ENCODE peak calls at places on chromosome 20, in ten cellular contexts. M is heart left ventricle, J is AG09309, L is AG10803, V is fibroblast of mammary gland, S is endothelial cell, Y is GM13977, O is fibroblast of the aortic adventitia, I is foreskin fibroblast, F is breast epithelium. P is an unnamed sample.

GRCh38 chr20:25008388-25009217 is 16.1 kb upstream of the APMAP start:
- DNase-seq in O (no peak), J (no peak), V (no peak), L (no peak), F (peak), I (no peak), S (no peak), Y (no peak), M (no peak), P (no peak)

GRCh38 chr20:41276317-41276751 is 41.2 kb downstream of the ZHX3 start:
- DNase-seq in J (no peak), V (peak), I (no peak), O (peak), M (no peak), Y (no peak), S (no peak), F (no peak), L (no peak), P (no peak)

GRCh38 chr20:14288341-14289330 is 48.8 kb downstream of the FLRT3 start:
- DNase-seq in F (no peak), O (peak), J (no peak), S (no peak), I (peak), M (no peak), L (peak), Y (no peak), V (peak), P (no peak)

GRCh38 chr20:57400262-57400701 is 9.1 kb downstream of the RBM38 start:
- DNase-seq in M (peak), F (no peak), O (no peak), S (no peak), Y (peak), L (no peak), I (no peak), V (no peak), J (no peak), P (no peak)

GRCh38 chr20:23643665-23644064 is 5.9 kb upstream of the CST3 start:
- DNase-seq in S (no peak), M (no peak), F (no peak), J (no peak), L (no peak), V (no peak), Y (no peak), I (no peak), O (no peak), P (no peak)

GRCh38 chr20:45588800-45589199 is 9.7 kb upstream of the WFDC8 start:
- DNase-seq in M (no peak), I (peak), S (no peak), V (no peak), J (no peak), L (no peak), O (no peak), Y (no peak), F (no peak), P (no peak)

GRCh38 chr20:16385462-16385861 is 187.8 kb downstream of the KIF16B start:
- DNase-seq in I (no peak), S (no peak), Y (no peak), F (no peak), V (no peak), M (no peak), J (no peak), L (no peak), O (no peak), P (no peak)

GRCh38 chr20:45138451-45139300 is 14.4 kb upstream of the WFDC12 start:
- DNase-seq in O (no peak), S (peak), V (peak), M (peak), F (no peak), I (peak), J (no peak), L (no peak), Y (peak), P (no peak)

GRCh38 chr20:25032065-25032477 is 25.9 kb downstream of the ACSS1 start:
- DNase-seq in L (no peak), O (no peak), F (no peak), M (no peak), Y (no peak), I (no peak), J (no peak), V (no peak), S (no peak), P (no peak)

GRCh38 chr20:51695574-51696303 is 72.5 kb downstream of the ATP9A start:
- DNase-seq in J (peak), I (peak), F (no peak), S (no peak), L (peak), V (peak), M (no peak), Y (no peak), O (peak), P (peak)

GRCh38 chr20:32482251-32483220 is 102.6 kb downstream of the NOL4L start:
- DNase-seq in M (no peak), Y (peak), F (no peak), V (no peak), J (no peak), O (no peak), I (peak), S (peak), L (no peak), P (no peak)

GRCh38 chr20:24675651-24676352 is 206.4 kb downstream of the SYNDIG1 start:
- DNase-seq in V (no peak), Y (no peak), O (no peak), J (no peak), F (no peak), L (no peak), M (peak), I (no peak), S (no peak), P (no peak)

GRCh38 chr20:43244647-43245046 is 54.9 kb upstream of the PTPRT start:
- DNase-seq in S (no peak), F (no peak), L (no peak), V (no peak), O (no peak), M (no peak), J (no peak), Y (no peak), I (no peak), P (no peak)

GRCh38 chr20:43247361-43247760 is 57.7 kb upstream of the PTPRT start:
- DNase-seq in J (no peak), V (no peak), F (no peak), I (no peak), S (no peak), M (no peak), Y (no peak), O (no peak), L (no peak), P (no peak)

GRCh38 chr20:43248341-43248740 is 58.6 kb upstream of the PTPRT start:
- DNase-seq in Y (no peak), F (no peak), L (no peak), J (no peak), M (no peak), O (no peak), S (no peak), I (no peak), V (no peak), P (no peak)

GRCh38 chr20:43241057-43241702 is 51.5 kb upstream of the PTPRT start:
- DNase-seq in M (no peak), O (no peak), F (no peak), L (no peak), I (no peak), S (no peak), Y (no peak), V (no peak), J (no peak), P (no peak)

GRCh38 chr20:43243672-43244269 is 54.1 kb upstream of the PTPRT start:
- DNase-seq in S (no peak), F (peak), J (no peak), O (no peak), Y (no peak), I (no peak), V (no peak), L (no peak), M (no peak), P (no peak)
- TF ChIP-seq CTCF in S (no peak), F (peak), J (peak), O (peak), Y (no peak), I (peak), V (no peak), L (peak), M (peak), P (peak)

GRCh38 chr20:53989401-53989800 is 81.0 kb downstream of the BCAS1 start:
- DNase-seq in L (no peak), O (no peak), V (no peak), Y (no peak), S (no peak), I (no peak), F (no peak), J (no peak), M (no peak), P (no peak)

GRCh38 chr20:53984354-53984753 is 86.0 kb downstream of the BCAS1 start:
- DNase-seq in V (peak), S (no peak), L (peak), F (no peak), O (peak), M (no peak), Y (no peak), I (peak), J (peak), P (no peak)

GRCh38 chr20:53983401-53983800 is 87.0 kb downstream of the BCAS1 start:
- DNase-seq in V (no peak), I (no peak), M (no peak), J (no peak), L (no peak), O (no peak), F (no peak), S (no peak), Y (no peak), P (no peak)

GRCh38 chr20:53984781-53985518 is 85.4 kb downstream of the BCAS1 start:
- DNase-seq in S (no peak), F (no peak), V (no peak), O (peak), I (peak), M (no peak), Y (no peak), L (peak), J (no peak), P (no peak)

DNA sequence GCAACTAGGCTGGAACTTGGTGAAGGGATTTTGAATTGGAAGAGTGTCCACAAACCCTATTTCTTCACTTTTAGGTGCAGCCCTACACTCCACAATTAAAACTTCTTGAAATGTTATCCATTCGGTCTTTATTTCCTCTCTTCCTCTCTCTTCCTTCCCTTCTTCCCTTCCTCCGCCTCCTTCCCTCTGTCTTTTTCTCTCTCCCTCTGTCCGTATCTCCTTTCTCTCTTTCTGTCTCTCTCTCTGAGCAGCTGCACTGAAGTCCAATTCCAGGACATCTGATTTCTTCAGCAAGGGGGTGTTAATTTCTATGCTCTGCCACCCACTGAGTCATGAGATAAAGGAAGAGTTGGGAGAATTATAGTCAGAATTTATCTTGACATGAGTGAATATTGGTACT is 84.4 kb downstream of the BCAS1 start:
- DNase-seq in M (no peak), Y (no peak), I (no peak), L (no peak), J (no peak), O (no peak), V (no peak), S (no peak), F (no peak), P (no peak)
- TF ChIP-seq CTCF in M (no peak), Y (no peak), I (no peak), L (no peak), J (no peak), O (no peak), V (no peak), S (no peak), F (no peak), P (no peak)

GRCh38 chr20:53291548-53291947 is 302.1 kb downstream of the ZNF217 start:
- DNase-seq in V (no peak), M (no peak), J (no peak), Y (no peak), S (peak), F (no peak), I (no peak), O (no peak), L (no peak), P (no peak)
- TF ChIP-seq CTCF in V (peak), M (no peak), J (no peak), Y (peak), S (peak), F (no peak), I (no peak), O (no peak), L (peak), P (peak)

DNA sequence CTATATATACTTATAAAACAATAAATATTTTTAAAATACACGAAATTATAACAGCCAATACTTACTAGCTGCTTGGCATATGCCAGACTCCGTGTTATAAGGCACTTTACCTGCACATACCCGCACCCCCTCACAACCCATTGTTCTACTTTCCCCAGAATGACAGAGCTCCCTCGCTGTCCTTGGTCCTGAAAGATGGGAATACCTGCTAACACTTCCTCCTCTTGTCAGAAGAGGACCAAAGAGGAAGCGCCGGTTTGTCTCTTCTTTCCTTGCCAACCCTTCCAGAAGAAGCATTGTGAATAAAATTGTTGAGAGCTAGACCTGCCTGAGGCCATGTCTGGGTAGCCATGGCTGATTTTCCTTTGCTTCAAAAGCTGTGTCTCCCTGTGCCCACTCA is 149.3 kb downstream of the PTPRT start:
- DNase-seq in L (no peak), M (no peak), I (no peak), O (no peak), V (no peak), J (no peak), F (no peak), S (peak), Y (no peak), P (no peak)
- TF ChIP-seq CTCF in L (no peak), M (no peak), I (no peak), O (no peak), V (no peak), J (no peak), F (no peak), S (no peak), Y (no peak), P (no peak)

DNA sequence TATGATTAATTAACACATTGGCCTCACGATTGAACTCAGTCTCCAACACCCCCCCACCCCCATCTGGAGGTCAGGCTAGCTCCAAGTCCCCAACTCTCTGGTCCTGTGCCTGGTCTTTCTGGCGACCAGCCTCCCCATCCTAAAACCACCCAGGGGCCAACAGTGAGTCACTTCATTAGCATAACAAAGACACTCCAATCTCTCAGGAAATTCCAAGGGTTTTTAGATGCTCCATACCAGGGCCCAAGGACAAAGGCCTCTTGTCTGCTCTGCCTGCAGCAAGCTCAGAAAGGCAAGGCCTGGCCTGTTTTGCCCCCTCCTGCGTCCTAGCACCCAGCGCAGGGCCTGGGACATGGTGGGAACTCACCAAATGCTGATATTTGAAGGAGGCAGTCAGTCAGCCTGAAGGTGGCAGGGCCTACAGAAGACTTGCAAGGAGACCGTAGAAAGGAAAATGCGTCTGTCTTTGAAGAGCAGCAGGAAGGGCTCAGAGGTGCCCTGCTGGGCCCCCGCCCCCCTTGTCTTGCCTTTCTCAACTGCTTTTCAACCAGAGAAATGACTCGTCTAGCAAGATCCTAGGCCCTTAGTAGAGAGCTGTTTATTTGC is 184.7 kb downstream of the CDH4 start:
- DNase-seq in I (peak), J (no peak), M (no peak), F (peak), O (peak), L (peak), Y (no peak), V (peak), S (peak), P (peak)
- TF ChIP-seq CTCF in I (no peak), J (no peak), M (no peak), F (no peak), O (no peak), L (no peak), Y (no peak), V (no peak), S (no peak), P (no peak)

GRCh38 chr20:50067018-50067417 is 45.9 kb downstream of the UBE2V1 start:
- DNase-seq in F (no peak), I (no peak), S (no peak), V (no peak), M (peak), J (no peak), Y (no peak), L (no peak), O (no peak), P (no peak)
- TF ChIP-seq CTCF in F (no peak), I (no peak), S (no peak), V (no peak), M (no peak), J (no peak), Y (no peak), L (no peak), O (no peak), P (no peak)

GRCh38 chr20:46808565-46808964 is 86.1 kb upstream of the EYA2 start:
- DNase-seq in F (no peak), L (no peak), J (no peak), Y (no peak), S (no peak), O (no peak), V (no peak), I (no peak), M (no peak), P (no peak)

GRCh38 chr20:46814366-46815232 is 80.0 kb upstream of the EYA2 start:
- DNase-seq in V (peak), J (peak), F (no peak), Y (no peak), S (no peak), L (peak), O (peak), M (no peak), I (peak), P (peak)

GRCh38 chr20:46810442-46811327 is 84.0 kb upstream of the EYA2 start:
- DNase-seq in I (no peak), S (no peak), O (no peak), Y (no peak), L (no peak), J (no peak), F (no peak), M (no peak), V (no peak), P (no peak)

GRCh38 chr20:46809961-46810360 is 84.7 kb upstream of the EYA2 start:
- DNase-seq in F (no peak), L (no peak), M (no peak), V (no peak), O (no peak), I (no peak), S (no peak), Y (no peak), J (no peak), P (no peak)

DNA sequence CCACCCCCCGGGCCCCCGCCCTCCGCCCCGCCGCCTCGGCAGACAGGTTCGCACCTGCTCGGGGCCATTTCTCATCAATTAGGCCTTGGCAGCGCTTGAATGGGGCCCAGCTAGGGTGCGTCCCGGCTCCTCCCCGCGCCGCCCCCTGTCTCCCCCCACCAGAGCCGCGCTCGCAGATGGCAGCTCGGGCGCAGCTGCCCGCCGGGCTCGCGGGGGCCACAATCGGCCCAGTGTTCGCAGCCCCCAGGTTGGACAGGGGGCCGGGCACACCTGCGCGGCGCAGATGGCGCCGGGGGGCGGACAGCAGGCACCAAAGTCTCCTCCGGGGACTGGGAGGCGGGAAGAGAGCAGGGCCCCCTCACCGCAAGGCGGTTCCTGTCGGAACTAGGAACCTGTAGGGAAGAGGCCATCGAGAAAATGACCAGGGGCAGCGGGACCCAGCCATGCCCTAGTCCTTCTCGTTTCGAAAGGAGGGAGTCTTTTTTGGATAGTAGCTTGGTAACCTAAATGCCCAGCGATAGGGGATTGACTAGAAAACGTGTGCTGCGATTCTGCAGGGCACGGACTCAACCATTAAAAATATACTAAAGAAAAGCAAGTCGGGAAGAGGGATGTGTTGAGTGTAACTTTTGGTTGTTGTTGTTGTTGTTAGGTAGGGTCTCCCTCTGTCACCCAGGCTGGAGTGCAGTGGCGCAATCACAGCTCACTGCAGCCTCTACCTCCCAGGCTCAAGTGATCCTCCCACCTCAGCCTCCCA is 83.1 kb upstream of the EYA2 start:
- DNase-seq in Y (no peak), S (no peak), L (no peak), I (no peak), F (no peak), M (no peak), V (no peak), J (no peak), O (no peak), P (no peak)
- TF ChIP-seq CTCF in Y (no peak), S (no peak), L (no peak), I (no peak), F (no peak), M (no peak), V (no peak), J (no peak), O (no peak), P (no peak)

DNA sequence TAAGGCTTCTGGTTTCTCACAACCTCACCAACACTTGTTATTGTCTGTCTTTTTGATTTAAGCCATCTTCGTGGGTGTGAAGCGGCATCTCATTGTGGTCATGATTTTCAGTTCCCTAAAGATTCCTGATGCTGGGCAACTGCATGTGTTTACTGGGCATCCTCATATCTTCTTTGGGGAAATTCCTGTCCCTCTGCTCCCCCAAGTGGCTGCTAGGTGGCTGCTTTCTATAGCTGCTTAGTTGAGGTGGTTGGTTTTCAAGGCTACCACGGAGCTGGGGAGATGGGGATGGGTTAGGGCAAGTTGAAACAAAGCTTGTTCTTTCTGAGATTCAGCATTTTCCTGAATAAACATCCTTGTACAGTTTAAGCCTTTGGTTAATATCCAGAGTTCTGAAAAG is 403.9 kb upstream of the SULF2 start:
- DNase-seq in I (no peak), M (no peak), F (no peak), O (peak), J (no peak), S (no peak), Y (peak), V (peak), L (peak), P (no peak)
- TF ChIP-seq CTCF in I (peak), M (no peak), F (peak), O (peak), J (peak), S (no peak), Y (peak), V (peak), L (peak), P (no peak)

DNA sequence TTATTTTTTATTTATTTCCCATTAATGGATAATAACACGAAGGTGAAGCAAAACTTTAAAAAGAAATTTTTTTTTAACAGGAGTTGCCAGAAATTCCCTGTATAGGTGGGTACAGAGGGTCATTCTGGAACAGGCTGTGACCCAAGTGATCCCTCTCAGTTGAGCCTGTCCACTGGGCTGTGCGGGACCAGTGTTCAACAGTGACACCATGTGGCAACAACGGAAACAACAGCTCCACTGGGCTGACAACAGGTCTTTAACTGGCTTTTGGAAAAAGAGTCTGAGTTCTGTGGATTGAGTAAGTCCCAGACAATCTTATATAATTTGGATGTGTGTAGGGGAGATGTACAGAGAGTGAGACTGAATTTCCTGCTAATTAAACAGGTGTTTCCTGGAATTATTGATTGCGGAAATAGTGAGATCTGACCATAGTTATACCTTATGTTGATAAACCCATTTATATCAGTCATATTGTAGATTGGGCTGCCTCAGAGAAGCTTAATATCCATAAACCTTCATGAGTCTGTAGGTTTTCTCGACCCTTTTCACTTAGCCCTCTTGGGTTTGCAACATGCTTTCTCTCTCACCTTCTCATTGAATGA is 17.6 kb downstream of the KIAA1755 start:
- DNase-seq in V (peak), L (no peak), Y (no peak), M (no peak), F (no peak), S (no peak), I (peak), J (no peak), O (no peak), P (no peak)
- TF ChIP-seq CTCF in V (peak), L (peak), Y (peak), M (no peak), F (no peak), S (peak), I (peak), J (peak), O (peak), P (peak)